ENCODE peak calls at places on chromosome 18, in six cellular contexts. B, S, T, O, P and L are unnamed samples.

GRCh38 chr18:34695300-34695699 is 14.8 kb upstream of the DTNA start:
- DNase-seq in O (no peak), S (no peak), B (no peak), T (no peak), P (no peak), L (no peak)

GRCh38 chr18:79796531-79797390 is 977 bp upstream of the KCNG2 start:
- DNase-seq in T (no peak), P (no peak), O (no peak), B (peak), S (no peak), L (no peak)

GRCh38 chr18:79955302-79956075 is 4.0 kb upstream of the SLC66A2 start:
- DNase-seq in B (no peak), T (no peak), P (no peak), O (no peak), S (no peak), L (no peak)

GRCh38 chr18:68387246-68387645 is 327.7 kb downstream of the TMX3 start:
- DNase-seq in B (no peak), O (peak), T (no peak), S (no peak), P (no peak), L (no peak)

GRCh38 chr18:39529358-39529757 is 1963.8 kb upstream of the CELF4 start:
- DNase-seq in T (no peak), O (no peak), S (no peak), P (no peak), B (no peak), L (no peak)

GRCh38 chr18:61998957-61999356 is 106.2 kb upstream of the RNF152 start:
- DNase-seq in B (no peak), P (no peak), T (no peak), S (no peak), O (peak), L (no peak)

GRCh38 chr18:7329036-7329435 is 98.1 kb downstream of the LRRC30 start:
- DNase-seq in P (no peak), O (no peak), T (no peak), S (no peak), B (no peak), L (no peak)

GRCh38 chr18:13275075-13275474 is 56.5 kb downstream of the LDLRAD4 start:
- DNase-seq in O (no peak), P (no peak), T (no peak), B (no peak), S (no peak), L (no peak)

GRCh38 chr18:48680871-48681270 is 142.0 kb downstream of the CTIF start:
- DNase-seq in B (no peak), O (no peak), S (no peak), P (no peak), T (no peak), L (no peak)

GRCh38 chr18:69885841-69886531 is 61.7 kb downstream of the CD226 start:
- DNase-seq in O (no peak), T (no peak), B (peak), P (no peak), S (no peak), L (no peak)

GRCh38 chr18:23106575-23106974 is 28.7 kb upstream of the CABLES1 start:
- DNase-seq in S (no peak), O (peak), P (no peak), B (no peak), T (peak), L (no peak)

GRCh38 chr18:22106536-22107292 is 62.7 kb upstream of the GATA6 start:
- DNase-seq in P (peak), S (peak), T (no peak), B (no peak), O (peak), L (no peak)

GRCh38 chr18:36572135-36572856 is 256.5 kb downstream of the TPGS2 start:
- DNase-seq in T (peak), B (peak), S (peak), O (peak), P (no peak), L (no peak)

GRCh38 chr18:50751947-50752346 is 67.9 kb downstream of the MRO start:
- DNase-seq in T (no peak), B (no peak), P (no peak), S (no peak), O (no peak), L (no peak)

GRCh38 chr18:46042571-46043123 is 29.4 kb downstream of the PSTPIP2 start:
- DNase-seq in O (peak), S (no peak), B (no peak), T (no peak), P (no peak), L (no peak)

GRCh38 chr18:34901299-34901698 is 139.9 kb upstream of the MAPRE2 start:
- DNase-seq in T (no peak), B (no peak), P (no peak), S (no peak), O (peak), L (no peak)

GRCh38 chr18:23994361-23994902 is 20.1 kb upstream of the TTC39C start:
- DNase-seq in P (no peak), O (peak), B (no peak), S (no peak), T (peak), L (no peak)

GRCh38 chr18:48695671-48696070 is 156.8 kb downstream of the CTIF start:
- DNase-seq in T (no peak), S (no peak), B (no peak), P (no peak), O (no peak), L (no peak)

GRCh38 chr18:25650201-25650941 is 298.4 kb upstream of the ZNF521 start:
- DNase-seq in S (no peak), O (peak), T (no peak), B (no peak), P (no peak), L (no peak)

GRCh38 chr18:77115461-77115907 is 17.1 kb downstream of the MBP start:
- DNase-seq in B (no peak), P (no peak), S (no peak), O (no peak), T (no peak), L (peak)

GRCh38 chr18:77113361-77114069 is 19.1 kb downstream of the MBP start:
- DNase-seq in B (no peak), O (no peak), S (no peak), T (no peak), P (no peak), L (peak)

GRCh38 chr18:77114070-77114563 is 18.5 kb downstream of the MBP start:
- DNase-seq in P (no peak), S (no peak), B (no peak), O (no peak), T (no peak), L (no peak)

GRCh38 chr18:77116201-77117080 is 16.1 kb downstream of the MBP start:
- DNase-seq in O (no peak), B (no peak), T (no peak), S (no peak), P (no peak), L (peak)

DNA sequence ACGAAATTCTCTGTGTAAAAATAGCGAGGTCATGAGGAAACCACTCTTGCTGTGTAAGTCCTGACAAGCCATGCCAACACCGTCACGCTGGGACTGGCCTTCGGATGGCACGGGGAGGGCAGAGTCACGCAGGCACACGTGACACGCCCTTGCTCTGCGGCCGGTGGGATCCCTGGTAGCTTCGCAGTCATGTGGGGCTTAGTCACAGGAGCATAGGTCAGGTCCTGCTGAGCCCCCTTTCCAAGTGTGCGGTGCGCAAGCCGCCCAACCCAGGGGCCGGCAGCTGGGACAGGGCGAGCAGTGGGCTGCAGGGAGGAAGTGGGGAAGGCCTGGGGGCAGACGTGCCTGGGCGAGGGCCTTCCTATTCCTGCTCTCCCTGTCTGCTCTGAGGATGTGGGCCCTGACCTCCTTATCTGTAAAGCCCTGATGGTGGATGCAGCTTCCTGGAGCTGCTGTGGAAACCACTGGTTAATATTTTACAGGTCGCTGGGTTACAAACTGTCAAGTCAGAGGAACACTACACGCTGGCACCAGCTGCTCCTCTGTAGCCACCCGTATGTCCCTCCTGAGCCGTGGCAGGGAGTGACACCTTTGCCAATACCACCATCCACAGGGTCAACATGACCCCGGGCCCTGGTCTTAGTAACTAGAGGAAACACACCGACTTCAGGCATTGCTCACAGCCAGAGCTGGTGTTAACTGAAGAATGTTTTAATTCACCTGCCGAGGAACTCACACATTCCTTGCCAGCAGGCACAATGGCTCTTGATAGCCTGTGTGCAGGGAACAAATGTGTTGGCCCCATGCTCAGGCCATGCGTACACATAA is 17.8 kb downstream of the MBP start:
- DNase-seq in P (no peak), B (no peak), T (no peak), O (peak), S (peak), L (peak)
- TF ChIP-seq CTCF in P (no peak), B (no peak), T (no peak), O (no peak), S (no peak), L (no peak)

DNA sequence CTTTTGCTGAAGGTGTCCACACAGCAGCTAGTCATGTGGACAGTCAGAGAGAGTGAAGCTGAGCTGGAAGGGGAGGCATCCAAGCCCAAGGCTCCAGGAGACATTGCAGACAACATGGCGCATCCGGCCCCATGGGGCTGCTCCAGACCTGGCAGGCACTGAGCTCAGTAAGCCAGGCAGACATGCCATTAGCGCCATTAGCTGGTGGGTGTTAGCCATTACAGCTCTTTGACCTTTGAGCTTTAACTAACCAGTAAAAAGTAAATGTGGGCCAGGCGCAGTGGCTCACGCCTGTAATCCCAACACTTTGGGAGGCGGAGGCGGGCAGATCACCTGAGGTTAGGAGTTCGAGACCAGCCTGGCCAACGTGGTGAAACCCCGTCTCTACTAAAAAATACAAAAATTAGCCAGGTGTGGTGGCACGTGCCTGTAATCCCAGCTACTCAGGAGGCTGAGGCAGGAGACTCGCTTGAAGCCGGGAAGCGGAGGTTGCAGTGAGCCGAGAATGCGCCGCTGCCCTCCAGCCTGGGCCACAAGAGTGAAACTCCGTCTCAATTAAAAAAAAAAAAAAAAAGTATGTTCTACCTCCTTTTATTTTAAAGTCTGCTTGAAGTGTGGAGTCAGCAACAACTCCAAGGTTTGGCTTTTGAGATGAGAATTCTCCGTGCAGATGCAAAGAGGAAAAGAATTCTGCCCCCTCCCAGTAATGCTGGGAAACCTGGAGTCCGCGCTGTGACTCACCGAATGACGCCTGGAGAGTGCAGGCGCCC is 69.4 kb downstream of the TWSG1 start:
- DNase-seq in B (no peak), T (no peak), O (no peak), P (no peak), S (no peak), L (no peak)
- TF ChIP-seq CTCF in B (peak), T (peak), O (no peak), P (peak), S (no peak), L (no peak)

DNA sequence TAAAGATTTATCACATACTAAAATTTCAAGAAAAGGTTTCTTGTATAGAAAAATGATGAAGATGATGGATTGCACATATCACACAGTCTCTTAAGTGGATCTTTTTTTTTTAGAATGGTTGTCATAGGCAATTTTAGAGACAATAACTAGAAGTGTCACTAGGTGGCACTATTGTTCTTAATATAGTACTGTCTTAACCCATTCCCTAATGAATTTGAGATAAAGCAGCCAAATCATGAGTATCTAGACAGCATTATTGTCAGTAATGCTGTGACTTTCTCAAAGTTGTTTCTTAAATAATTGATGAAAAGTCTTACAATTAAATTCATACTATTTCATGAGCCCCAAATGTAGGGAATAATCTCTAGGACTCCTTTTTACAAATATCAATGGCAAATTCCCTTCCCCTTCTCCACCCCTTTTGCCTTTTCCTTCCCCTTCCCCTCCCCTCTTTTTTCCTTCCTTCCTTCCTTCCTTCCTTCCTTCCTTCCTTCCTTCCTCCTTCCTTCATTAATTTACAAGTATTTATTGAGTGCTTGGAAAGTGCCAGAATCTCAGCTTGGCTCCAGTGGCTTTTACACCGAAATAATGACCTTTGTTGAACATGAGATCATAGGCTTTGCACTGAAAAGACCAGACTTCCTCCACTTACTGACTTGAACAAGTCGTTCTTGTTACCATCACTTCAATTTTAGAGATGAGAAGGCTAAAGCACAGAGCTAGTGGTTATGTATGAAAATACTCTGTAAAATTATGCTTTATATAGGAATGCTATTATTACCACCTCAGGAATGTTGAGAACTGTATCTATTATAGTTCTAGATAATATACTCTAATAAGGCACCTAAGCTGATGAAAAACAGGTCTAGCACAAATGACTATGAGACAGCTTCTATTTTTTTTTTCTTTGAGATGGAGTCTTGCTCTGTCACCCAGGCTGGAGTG is 19.8 kb downstream of the MYL12B start:
- DNase-seq in B (peak), O (peak), P (peak), S (no peak), T (peak), L (no peak)
- TF ChIP-seq CTCF in B (peak), O (peak), P (peak), S (peak), T (peak), L (peak)

GRCh38 chr18:54515149-54515548 is 75.9 kb upstream of the DYNAP start:
- DNase-seq in S (no peak), B (no peak), P (no peak), O (no peak), T (no peak), L (no peak)

GRCh38 chr18:54521846-54522245 is 69.2 kb upstream of the DYNAP start:
- DNase-seq in S (no peak), T (no peak), B (no peak), P (no peak), O (no peak), L (no peak)

DNA sequence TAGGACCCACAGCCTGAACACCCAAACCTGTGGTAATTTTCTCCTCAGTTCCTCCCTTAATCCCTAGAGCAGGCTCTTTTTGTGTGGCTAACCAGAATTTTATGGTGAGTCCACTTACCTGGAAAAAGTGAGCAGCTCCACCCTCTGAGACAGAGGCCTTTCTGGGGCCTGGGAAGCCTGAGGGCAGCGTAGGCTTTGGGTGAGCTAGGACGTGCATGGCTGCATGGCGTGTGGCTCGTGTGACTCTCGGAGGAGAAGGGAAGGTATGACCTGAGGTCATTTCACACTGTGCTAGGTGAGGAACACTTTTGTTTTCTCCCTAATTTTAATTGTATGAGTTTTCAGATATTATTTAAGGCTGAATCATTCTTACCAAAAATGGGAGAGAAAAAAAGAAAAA is 73.5 kb upstream of the DYNAP start:
- DNase-seq in T (no peak), P (no peak), B (no peak), O (no peak), S (no peak), L (no peak)
- TF ChIP-seq CTCF in T (no peak), P (no peak), B (no peak), O (no peak), S (no peak), L (no peak)

GRCh38 chr18:74194691-74195090 is 46.4 kb downstream of the TIMM21 start:
- DNase-seq in T (no peak), O (no peak), S (no peak), P (no peak), B (no peak), L (no peak)

GRCh38 chr18:74198453-74198852 is 50.1 kb downstream of the TIMM21 start:
- DNase-seq in B (no peak), P (no peak), T (no peak), S (no peak), O (no peak), L (no peak)

GRCh38 chr18:74200780-74201179 is 52.5 kb downstream of the TIMM21 start:
- DNase-seq in O (no peak), P (no peak), S (no peak), T (no peak), B (no peak), L (no peak)

GRCh38 chr18:74196220-74197119 is 48.1 kb downstream of the TIMM21 start:
- DNase-seq in P (peak), O (peak), B (peak), T (peak), S (peak), L (no peak)

DNA sequence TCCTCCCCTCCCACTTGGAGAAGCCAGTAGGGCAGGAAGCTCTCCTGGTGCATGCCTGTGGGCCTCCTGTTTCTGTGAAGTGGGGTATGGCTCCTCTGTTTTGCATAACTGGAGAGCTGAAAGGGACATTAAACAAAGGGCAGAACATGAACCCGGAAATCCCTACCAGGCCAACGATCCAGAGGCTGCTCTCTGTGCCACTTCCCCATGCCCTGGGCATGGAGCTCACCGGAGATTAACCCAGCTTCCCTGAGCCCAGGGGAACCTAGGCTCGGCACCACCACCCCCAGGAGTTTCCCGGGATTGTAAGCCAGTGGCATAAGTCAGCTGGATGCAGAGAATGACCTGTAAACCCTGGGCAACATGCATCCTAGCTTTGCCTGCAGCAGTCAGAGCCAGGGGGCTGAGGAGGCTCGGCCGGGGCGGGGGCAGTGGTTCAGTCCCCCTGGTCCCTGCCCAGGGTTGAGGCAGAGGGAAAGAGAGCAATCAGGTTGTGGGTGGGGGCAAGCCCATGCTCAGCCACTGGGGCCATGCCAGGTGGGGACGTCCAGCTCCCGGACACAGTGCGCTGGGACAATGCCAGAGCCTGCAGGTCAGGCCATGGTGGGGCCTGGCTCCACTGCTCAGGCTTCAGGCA is 49.5 kb downstream of the TIMM21 start:
- DNase-seq in B (no peak), S (no peak), O (no peak), P (no peak), T (no peak), L (no peak)
- TF ChIP-seq CTCF in B (no peak), S (no peak), O (no peak), P (no peak), T (no peak), L (no peak)

DNA sequence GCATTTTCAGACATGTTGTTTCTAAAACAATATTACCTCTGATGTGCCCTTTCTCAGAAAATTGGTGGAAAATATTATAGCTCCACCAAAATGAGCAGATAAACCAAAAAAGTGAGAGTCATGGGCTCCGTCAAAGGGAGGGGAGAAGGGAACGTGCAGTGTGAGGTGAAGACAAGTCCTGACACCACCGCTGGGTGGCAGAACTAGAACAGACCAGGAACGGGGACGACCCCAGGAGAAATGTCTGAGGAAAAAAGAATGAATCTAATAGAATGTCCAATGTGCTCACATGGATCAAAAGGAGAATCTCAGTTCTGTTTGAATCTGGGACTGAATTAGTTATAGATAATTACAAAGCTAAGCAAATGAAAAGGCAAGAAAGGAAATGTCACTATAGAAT is 22.6 kb upstream of the BCL2 start:
- DNase-seq in B (peak), P (peak), O (peak), S (no peak), T (no peak), L (no peak)
- TF ChIP-seq CTCF in B (peak), P (peak), O (peak), S (peak), T (peak), L (peak)

GRCh38 chr18:11947214-11948119 is 33.8 kb upstream of the IMPA2 start:
- DNase-seq in B (peak), P (peak), O (peak), S (peak), T (no peak), L (peak)

GRCh38 chr18:11948852-11949523 is 32.3 kb upstream of the IMPA2 start:
- DNase-seq in O (peak), P (no peak), B (no peak), T (no peak), S (no peak), L (no peak)

GRCh38 chr18:11953113-11953512 is 28.2 kb upstream of the IMPA2 start:
- DNase-seq in B (no peak), P (no peak), S (no peak), T (no peak), O (peak), L (no peak)

GRCh38 chr18:11950824-11951223 is 30.5 kb upstream of the IMPA2 start:
- DNase-seq in O (no peak), S (peak), P (no peak), B (no peak), T (no peak), L (no peak)

GRCh38 chr18:11951390-11951851 is 29.9 kb upstream of the IMPA2 start:
- DNase-seq in O (no peak), T (no peak), B (no peak), P (peak), S (no peak), L (no peak)
- TF ChIP-seq CTCF in O (no peak), T (no peak), B (no peak), P (no peak), S (no peak), L (no peak)